ENCODE peak calls at places on chromosome 20, in ten cellular contexts. V is GM23338; X is right cardiac atrium; M is left ventricle myocardium inferior; C is heart right ventricle; W is CD4-positive, alpha-beta memory T cell; N is K562; U is iPS DF 6.9; P is small intestine; A is CD8-positive, alpha-beta T cell. Y is an unnamed sample. For H3K4me1 and H3K27me3, the result is how much of the 10 kb centered on the place peaks cover.

GRCh38 chr20:16209826-16210365 is 363.4 kb downstream of the KIF16B start:
- DNase-seq in N (no peak), W (no peak), A (no peak), V (no peak), C (no peak), M (no peak), P (no peak), U (no peak), X (no peak), Y (no peak)

GRCh38 chr20:10581823-10582222 is 92.0 kb downstream of the JAG1 start:
- DNase-seq in M (no peak), N (no peak), P (no peak), W (no peak), U (no peak), V (no peak), C (no peak), A (no peak), X (no peak), Y (no peak)

GRCh38 chr20:63465380-63466249 is 6.8 kb downstream of the KCNQ2 start:
- DNase-seq in M (no peak), U (no peak), A (no peak), X (no peak), C (no peak), V (no peak), P (no peak), N (no peak), W (no peak), Y (no peak)

GRCh38 chr20:3778976-3779375 is 2.3 kb downstream of the SPEF1 start:
- DNase-seq in A (no peak), C (no peak), N (no peak), W (no peak), U (no peak), X (no peak), M (no peak), P (no peak), V (peak), Y (no peak)

GRCh38 chr20:10837901-10838300 is 164.1 kb upstream of the JAG1 start:
- DNase-seq in N (no peak), A (no peak), V (no peak), P (no peak), X (no peak), C (no peak), M (no peak), U (no peak), W (no peak), Y (no peak)

GRCh38 chr20:10674684-10675455 is 1.1 kb upstream of the JAG1 start:
- DNase-seq in P (peak), X (peak), A (no peak), C (peak), W (no peak), U (no peak), N (peak), V (peak), M (peak), Y (no peak)

GRCh38 chr20:48698507-48699267 is 129.1 kb downstream of the PREX1 start:
- DNase-seq in U (peak), C (no peak), N (peak), X (no peak), A (no peak), W (no peak), P (no peak), V (peak), M (no peak), Y (no peak)

GRCh38 chr20:3716195-3716834 is 3.9 kb upstream of the SIGLEC1 start:
- DNase-seq in C (peak), V (peak), M (no peak), P (peak), U (peak), X (no peak), W (no peak), A (no peak), N (peak), Y (peak)

GRCh38 chr20:6140947-6141346 is 18.1 kb upstream of the FERMT1 start:
- DNase-seq in A (no peak), V (peak), N (peak), C (no peak), X (no peak), W (no peak), P (no peak), U (no peak), M (no peak), Y (no peak)

GRCh38 chr20:57140416-57140965 is 126.0 kb downstream of the BMP7 start:
- DNase-seq in N (no peak), C (no peak), U (no peak), V (no peak), W (no peak), M (no peak), P (no peak), X (no peak), A (no peak), Y (no peak)

GRCh38 chr20:51516855-51517254 is 25.7 kb downstream of the NFATC2 start:
- DNase-seq in M (no peak), W (no peak), X (no peak), C (no peak), N (no peak), U (no peak), A (no peak), V (no peak), P (no peak), Y (no peak)

GRCh38 chr20:10540636-10541493 is 105.8 kb downstream of the SLX4IP start:
- DNase-seq in A (no peak), C (no peak), M (no peak), X (no peak), W (no peak), N (no peak), V (no peak), P (peak), U (no peak), Y (no peak)

GRCh38 chr20:54266844-54267243 is 59.0 kb downstream of the PFDN4 start:
- DNase-seq in W (no peak), A (no peak), U (no peak), N (no peak), C (no peak), V (no peak), X (no peak), P (no peak), M (no peak), Y (no peak)

GRCh38 chr20:59121714-59122376 is 41.8 kb upstream of the ZNF831 start:
- DNase-seq in N (no peak), W (peak), V (peak), P (no peak), X (no peak), C (no peak), M (no peak), A (no peak), U (peak), Y (peak)

GRCh38 chr20:50577175-50578018 is 67.2 kb downstream of the PTPN1 start:
- DNase-seq in P (peak), N (no peak), C (peak), V (no peak), A (no peak), M (peak), X (peak), U (no peak), W (no peak), Y (no peak)

GRCh38 chr20:62355527-62356142 is 11.5 kb downstream of the LAMA5 start:
- DNase-seq in X (peak), P (no peak), N (no peak), V (no peak), M (peak), W (peak), C (peak), U (no peak), A (no peak), Y (no peak)

GRCh38 chr20:17860306-17861197 is 108.0 kb downstream of the SNX5 start:
- DNase-seq in W (no peak), V (no peak), X (no peak), C (no peak), M (no peak), N (no peak), A (no peak), U (no peak), P (no peak), Y (no peak)

GRCh38 chr20:45823949-45824835 is 2.9 kb downstream of the TNNC2 start:
- DNase-seq in A (peak), M (peak), N (no peak), W (peak), U (peak), P (peak), C (peak), X (peak), V (peak), Y (peak)

GRCh38 chr20:48787861-48788375 is 39.9 kb downstream of the PREX1 start:
- DNase-seq in X (no peak), C (no peak), V (no peak), U (no peak), P (no peak), A (no peak), N (peak), M (no peak), W (no peak), Y (no peak)

GRCh38 chr20:14374191-14374590 is 36.8 kb upstream of the FLRT3 start:
- DNase-seq in W (no peak), V (peak), C (no peak), P (no peak), U (no peak), N (no peak), A (no peak), M (no peak), X (no peak), Y (no peak)

GRCh38 chr20:57342829-57343228 is 8.2 kb upstream of the RAE1 start:
- DNase-seq in U (no peak), W (no peak), C (no peak), X (no peak), A (no peak), M (no peak), P (no peak), N (no peak), V (no peak), Y (no peak)

GRCh38 chr20:2006452-2007381 is 12.9 kb upstream of the PDYN start:
- DNase-seq in X (no peak), C (no peak), V (peak), N (peak), U (peak), W (no peak), M (no peak), A (peak), P (peak), Y (no peak)

GRCh38 chr20:31536575-31536974 is 22.3 kb downstream of the HM13 start:
- DNase-seq in A (no peak), U (no peak), N (no peak), X (no peak), W (no peak), M (no peak), V (no peak), C (no peak), P (no peak), Y (no peak)

GRCh38 chr20:62557425-62557824 is 81.6 kb upstream of the GATA5 start:
- DNase-seq in N (no peak), A (no peak), W (no peak), X (no peak), M (no peak), V (no peak), U (no peak), C (no peak), P (no peak), Y (no peak)

GRCh38 chr20:48728042-48728837 is 99.6 kb downstream of the PREX1 start:
- DNase-seq in W (no peak), N (no peak), X (no peak), U (no peak), M (no peak), V (no peak), A (no peak), C (no peak), P (no peak), Y (no peak)

GRCh38 chr20:10318625-10319024 is 100.0 kb downstream of the SNAP25 start:
- DNase-seq in U (no peak), X (no peak), P (no peak), M (no peak), A (no peak), V (no peak), N (no peak), C (no peak), W (no peak), Y (no peak)

GRCh38 chr20:35432430-35432735 is 5.6 kb downstream of the GDF5 start:
- DNase-seq in N (no peak), U (no peak), P (no peak), M (no peak), X (no peak), C (no peak), W (no peak), V (no peak), A (no peak), Y (no peak)

GRCh38 chr20:43938017-43938655 is 23.5 kb downstream of the TOX2 start:
- DNase-seq in N (no peak), W (no peak), P (no peak), A (no peak), C (no peak), M (no peak), V (no peak), U (no peak), X (no peak), Y (no peak)
- H3K4me1 ChIP-seq in N (under half), W (under half), P (under half), A (under half), C (under half), M (under half), V (under half), U (under half), X (under half), Y (under half)

GRCh38 chr20:32806356-32806755 is 13.4 kb upstream of the MAPRE1 start:
- DNase-seq in U (no peak), P (no peak), W (no peak), M (no peak), A (no peak), C (no peak), X (no peak), V (no peak), N (no peak), Y (no peak)
- H3K27ac ChIP-seq in U (no peak), P (peak), W (no peak), M (no peak), A (no peak), C (no peak), X (no peak), V (peak), N (no peak), Y (no peak)

GRCh38 chr20:21698494-21699215 is 6.8 kb upstream of the PAX1 start:
- DNase-seq in W (no peak), P (no peak), M (no peak), A (no peak), N (no peak), C (no peak), U (no peak), V (peak), X (no peak), Y (no peak)
- H3K27me3 ChIP-seq in W (under half), P (under half), M (half or more), A (under half), N (under half), C (under half), U (half or more), V (half or more), X (under half), Y (under half)

DNA sequence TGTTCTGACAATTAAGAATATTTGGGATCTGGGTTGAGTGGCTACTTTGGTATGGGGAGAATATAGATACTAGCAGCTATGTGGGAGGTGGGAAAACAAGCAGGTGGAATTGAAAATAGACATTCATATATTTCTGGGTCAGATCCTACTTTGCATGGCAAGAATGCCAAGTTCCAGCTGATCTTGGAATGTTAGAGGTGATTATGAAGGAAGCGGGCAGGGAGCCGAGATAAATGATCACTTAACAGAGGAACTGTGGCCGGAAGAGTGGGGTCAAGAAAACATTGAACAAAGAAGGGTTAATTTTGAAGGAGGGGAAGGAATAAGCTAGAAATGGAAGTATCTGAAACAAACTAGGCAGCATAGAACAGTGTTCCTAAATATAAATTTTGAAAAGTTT is 15.4 kb downstream of the PLCB1 start:
- DNase-seq in V (no peak), X (no peak), W (no peak), P (no peak), N (no peak), C (no peak), A (no peak), U (no peak), M (no peak), Y (no peak)
- H3K4me1 ChIP-seq in V (under half), X (under half), W (under half), P (under half), N (under half), C (half or more), A (under half), U (under half), M (half or more), Y (under half)